ENCODE peak calls at places on chromosomes 4 and X, in seven cellular contexts. U is effector memory CD8-positive, alpha-beta T cell; G is NCI-H1105; W is DMS79; T is astrocyte of the hippocampus; M is foreskin fibroblast; E is activated CD4-positive, alpha-beta T cell treated with anti-CD3 and anti-CD28 coated beads, Interleukin-2, amount 50 U/mL, for 4 hours. L is an unnamed sample.

GRCh38 chr4:110614981-110615365 is 7.9 kb downstream of the PITX2 start:
- DNase-seq in U (no peak), G (no peak), W (no peak), T (no peak), M (no peak), E (no peak), L (no peak)

GRCh38 chr4:55321707-55322264 is 24.3 kb upstream of the SRD5A3 start:
- DNase-seq in U (peak; percentile 2), G (peak; percentile 32), W (no peak), T (peak; percentile 88), M (peak; percentile 58), E (peak; percentile 46), L (no peak)

GRCh38 chrX:104854790-104855340 is 288.9 kb downstream of the IL1RAPL2 start:
- DNase-seq in U (no peak), G (no peak), W (no peak), T (peak; percentile 8), M (no peak), E (no peak), L (no peak)

GRCh38 chrX:71619193-71619592 is 882 bp upstream of the CXCR3 start:
- DNase-seq in U (peak; percentile 57), G (no peak), W (no peak), T (no peak), M (no peak), E (peak; percentile 69), L (no peak)

GRCh38 chr4:8348071-8348470 is 78.5 kb downstream of the HTRA3 start:
- DNase-seq in U (no peak), G (no peak), W (no peak), T (no peak), M (no peak), E (no peak), L (peak; percentile 4)

GRCh38 chr4:2281575-2282343 is 19.9 kb upstream of the MXD4 start:
- DNase-seq in U (peak; percentile 87), G (no peak), W (no peak), T (no peak), M (no peak), E (peak; percentile 69), L (peak; percentile 61)

GRCh38 chrX:133229361-133229760 is 11.2 kb upstream of the TFDP3 start:
- DNase-seq in U (no peak), G (no peak), W (no peak), T (peak; percentile 38), M (no peak), E (no peak), L (no peak)

GRCh38 chrX:23727206-23727605 is 15.9 kb downstream of the ACOT9 start:
- DNase-seq in U (no peak), G (no peak), W (no peak), T (no peak), M (no peak), E (no peak), L (no peak)

GRCh38 chr4:113901994-113902787 is 77.3 kb downstream of the ARSJ start:
- DNase-seq in U (peak; percentile 40), G (no peak), W (no peak), T (no peak), M (no peak), E (peak; percentile 68), L (peak; percentile 53)

GRCh38 chr4:57233391-57233790 is 123.2 kb upstream of the IGFBP7 start:
- DNase-seq in U (no peak), G (no peak), W (no peak), T (peak; percentile 55), M (peak; percentile 30), E (no peak), L (no peak)

GRCh38 chr4:8155660-8156421 is 2.8 kb downstream of the ABLIM2 start:
- DNase-seq in U (no peak), G (no peak), W (no peak), T (no peak), M (no peak), E (no peak), L (no peak)

GRCh38 chr4:158808399-158808798 is 39.6 kb downstream of the FNIP2 start:
- DNase-seq in U (no peak), G (no peak), W (no peak), T (no peak), M (no peak), E (no peak), L (no peak)

GRCh38 chr4:183362916-183363542 is 40.8 kb upstream of the CLDN24 start:
- DNase-seq in U (no peak), G (no peak), W (no peak), T (peak; percentile 40), M (no peak), E (no peak), L (no peak)

GRCh38 chr4:121370729-121371325 is 10.0 kb downstream of the QRFPR start:
- DNase-seq in U (peak; percentile 41), G (peak; percentile 39), W (no peak), T (peak; percentile 58), M (peak; percentile 19), E (peak; percentile 6), L (no peak)

GRCh38 chr4:186651181-186651603 is 72.5 kb downstream of the FAT1 start:
- DNase-seq in U (no peak), G (no peak), W (no peak), T (no peak), M (no peak), E (no peak), L (no peak)

GRCh38 chrX:139762400-139763183 is 54.6 kb upstream of the MCF2 start:
- DNase-seq in U (no peak), G (no peak), W (no peak), T (no peak), M (peak; percentile 14), E (no peak), L (no peak)

GRCh38 chr4:109803924-109804571 is 2.2 kb upstream of the CFI start:
- DNase-seq in U (peak; percentile 11), G (no peak), W (no peak), T (peak; percentile 87), M (peak; percentile 25), E (no peak), L (no peak)

GRCh38 chr4:125714845-125715244 is 400.1 kb downstream of the FAT4 start:
- DNase-seq in U (no peak), G (no peak), W (no peak), T (no peak), M (no peak), E (no peak), L (no peak)

GRCh38 chrX:20361890-20362262 is 95.2 kb upstream of the RPS6KA3 start:
- DNase-seq in U (no peak), G (no peak), W (no peak), T (peak; percentile 63), M (peak; percentile 40), E (no peak), L (no peak)

GRCh38 chr4:26022346-26022891 is 108.4 kb downstream of the SMIM20 start:
- DNase-seq in U (no peak), G (peak; percentile 28), W (peak; percentile 79), T (peak; percentile 88), M (peak; percentile 78), E (no peak), L (no peak)

GRCh38 chrX:72247206-72247944 is 8.5 kb upstream of the ERCC6L start:
- DNase-seq in U (no peak), G (peak; percentile 60), W (peak; percentile 57), T (no peak), M (no peak), E (no peak), L (no peak)

GRCh38 chrX:154799554-154800348 is 5.5 kb downstream of the MPP1 start:
- DNase-seq in U (no peak), G (peak; percentile 98), W (peak; percentile 83), T (peak; percentile 28), M (no peak), E (no peak), L (no peak)

GRCh38 chr4:37383579-37384229 is 139.2 kb downstream of the NWD2 start:
- DNase-seq in U (no peak), G (peak; percentile 2), W (no peak), T (peak; percentile 56), M (no peak), E (no peak), L (no peak)

GRCh38 chr4:102334624-102335023 is 10.7 kb downstream of the SLC39A8 start:
- DNase-seq in U (no peak), G (no peak), W (no peak), T (no peak), M (no peak), E (no peak), L (no peak)

GRCh38 chr4:174084542-174084941 is 198.9 kb downstream of the FBXO8 start:
- DNase-seq in U (no peak), G (no peak), W (no peak), T (no peak), M (peak; percentile 25), E (no peak), L (no peak)

GRCh38 chr4:40301592-40301991 is 33.5 kb upstream of the CHRNA9 start:
- DNase-seq in U (peak; percentile 56), G (no peak), W (no peak), T (no peak), M (no peak), E (peak; percentile 45), L (peak; percentile 66)

GRCh38 chr4:121736735-121737351 is 28.1 kb downstream of the SMIM43 start:
- DNase-seq in U (peak; percentile 17), G (no peak), W (no peak), T (peak; percentile 75), M (peak; percentile 42), E (no peak), L (no peak)

GRCh38 chrX:7132335-7133035 is 15.0 kb upstream of the STS start:
- DNase-seq in U (peak; percentile 7), G (no peak), W (peak; percentile 42), T (peak; percentile 78), M (peak; percentile 64), E (no peak), L (peak; percentile 28)

GRCh38 chr4:93436000-93436626 is 392.4 kb upstream of the ATOH1 start:
- DNase-seq in U (no peak), G (no peak), W (no peak), T (no peak), M (no peak), E (no peak), L (no peak)

GRCh38 chr4:152965614-152966013 is 29.5 kb downstream of the FHDC1 start:
- DNase-seq in U (no peak), G (no peak), W (no peak), T (no peak), M (no peak), E (no peak), L (no peak)

GRCh38 chr4:39324446-39324845 is 41.7 kb downstream of the RFC1 start:
- DNase-seq in U (no peak), G (no peak), W (no peak), T (no peak), M (no peak), E (no peak), L (no peak)

GRCh38 chr4:103915224-103915869 is 195.6 kb upstream of the TACR3 start:
- DNase-seq in U (no peak), G (no peak), W (no peak), T (peak; percentile 23), M (no peak), E (no peak), L (no peak)

GRCh38 chr4:141652161-141652778 is 15.9 kb downstream of the IL15 start:
- DNase-seq in U (no peak), G (no peak), W (no peak), T (peak; percentile 82), M (peak; percentile 30), E (no peak), L (no peak)

GRCh38 chr4:120052840-120053239 is 13.8 kb downstream of the MAD2L1 start:
- DNase-seq in U (no peak), G (no peak), W (no peak), T (peak; percentile 92), M (peak; percentile 97), E (no peak), L (no peak)

L was measured in activated naive CD8-positive, alpha-beta T cell treated with anti-CD3 and anti-CD28 coated beads, Interleukin-2, amount 10 ng/mL, durations not matched to agents 7 days and 5 days.